ENCODE peak calls at places on chromosome 4, in seven cellular contexts. K is stomach, H is sigmoid colon, X is spleen, R is A549, A is K562, W is IMR-90. G is an unnamed sample.
A peak's percentile ranks its signal among the peaks of the same experiment; 100 is the strongest.

GRCh38 chr4:92872604-92873003 is 568.8 kb downstream of the GRID2 start:
- DNase-seq in W (no peak), K (no peak), A (no peak), R (no peak), X (no peak), H (no peak), G (no peak)

GRCh38 chr4:81486502-81486901 is 14.8 kb upstream of the RASGEF1B start:
- DNase-seq in H (no peak), A (no peak), W (no peak), K (no peak), R (no peak), X (no peak), G (no peak)

GRCh38 chr4:23894021-23894420 is 4.2 kb upstream of the PPARGC1A start:
- DNase-seq in W (no peak), R (no peak), K (no peak), X (no peak), A (no peak), H (no peak), G (no peak)

GRCh38 chr4:77817304-77818076 is 1.7 kb downstream of the CNOT6L start:
- DNase-seq in R (no peak), H (no peak), W (no peak), X (no peak), K (no peak), A (no peak), G (no peak)

GRCh38 chr4:11042760-11043159 is 358.2 kb upstream of the CLNK start:
- DNase-seq in H (no peak), R (no peak), K (no peak), X (no peak), W (no peak), A (no peak), G (no peak)

GRCh38 chr4:98485816-98486355 is 172.5 kb downstream of the TSPAN5 start:
- DNase-seq in W (no peak), H (no peak), R (no peak), X (no peak), A (no peak), K (no peak), G (no peak)

GRCh38 chr4:41991916-41992767 is 1.8 kb downstream of the SLC30A9 start:
- DNase-seq in A (no peak), R (no peak), X (no peak), K (no peak), H (no peak), W (peak; percentile 23), G (no peak)

GRCh38 chr4:39568805-39569204 is 41.6 kb upstream of the UGDH start:
- DNase-seq in X (no peak), K (no peak), A (no peak), R (no peak), H (no peak), W (no peak), G (no peak)

GRCh38 chr4:41079871-41080565 is 134.3 kb downstream of the APBB2 start:
- DNase-seq in H (no peak), K (no peak), X (no peak), W (no peak), R (no peak), A (no peak), G (no peak)

GRCh38 chr4:76624271-76624681 is 189.2 kb downstream of the SHROOM3 start:
- DNase-seq in W (peak; percentile 94), X (no peak), R (peak; percentile 35), H (peak; percentile 66), K (no peak), A (no peak), G (peak; percentile 59)

GRCh38 chr4:108360857-108361820 is 192.4 kb upstream of the LEF1 start:
- DNase-seq in H (no peak), A (peak; percentile 25), R (no peak), K (no peak), X (no peak), W (peak; percentile 60), G (no peak)

GRCh38 chr4:145933134-145933533 is 5.5 kb downstream of the ZNF827 start:
- DNase-seq in K (no peak), A (no peak), R (no peak), W (peak; percentile 45), X (no peak), H (no peak), G (no peak)

GRCh38 chr4:185721949-185722316 is 90.1 kb downstream of the SORBS2 start:
- DNase-seq in H (no peak), A (no peak), R (no peak), X (no peak), K (no peak), W (no peak), G (no peak)

GRCh38 chr4:32569844-32570243 is 1849.7 kb downstream of the PCDH7 start:
- DNase-seq in A (no peak), R (no peak), H (no peak), K (no peak), X (no peak), W (no peak), G (no peak)

GRCh38 chr4:125728568-125728967 is 413.8 kb downstream of the FAT4 start:
- DNase-seq in A (no peak), X (no peak), R (peak; percentile 88), K (no peak), H (no peak), W (peak; percentile 98), G (no peak)

GRCh38 chr4:40594261-40595178 is 35.1 kb downstream of the RBM47 start:
- DNase-seq in X (no peak), R (peak; percentile 66), A (no peak), K (no peak), W (peak; percentile 79), H (no peak), G (no peak)

GRCh38 chr4:141350122-141350904 is 129.6 kb downstream of the ZNF330 start:
- DNase-seq in H (peak; percentile 65), R (peak; percentile 92), A (no peak), W (peak; percentile 88), K (peak; percentile 45), X (no peak), G (peak; percentile 37)

GRCh38 chr4:108291137-108291536 is 122.4 kb upstream of the LEF1 start:
- DNase-seq in X (no peak), R (no peak), H (no peak), W (no peak), K (no peak), A (no peak), G (no peak)

GRCh38 chr4:15778191-15778741 is at the start of gene CD38:
- DNase-seq in X (peak; percentile 87), H (peak; percentile 69), R (peak; percentile 29), A (no peak), K (no peak), W (no peak), G (no peak)

GRCh38 chr4:16626945-16627344 is 271.5 kb downstream of the LDB2 start:
- DNase-seq in R (no peak), W (peak; percentile 98), A (no peak), K (no peak), X (no peak), H (no peak), G (peak; percentile 85)

GRCh38 chr4:19739101-19739651 is 512.5 kb upstream of the SLIT2 start:
- DNase-seq in X (no peak), K (no peak), R (peak; percentile 43), W (peak; percentile 95), A (no peak), H (no peak), G (no peak)

DNA sequence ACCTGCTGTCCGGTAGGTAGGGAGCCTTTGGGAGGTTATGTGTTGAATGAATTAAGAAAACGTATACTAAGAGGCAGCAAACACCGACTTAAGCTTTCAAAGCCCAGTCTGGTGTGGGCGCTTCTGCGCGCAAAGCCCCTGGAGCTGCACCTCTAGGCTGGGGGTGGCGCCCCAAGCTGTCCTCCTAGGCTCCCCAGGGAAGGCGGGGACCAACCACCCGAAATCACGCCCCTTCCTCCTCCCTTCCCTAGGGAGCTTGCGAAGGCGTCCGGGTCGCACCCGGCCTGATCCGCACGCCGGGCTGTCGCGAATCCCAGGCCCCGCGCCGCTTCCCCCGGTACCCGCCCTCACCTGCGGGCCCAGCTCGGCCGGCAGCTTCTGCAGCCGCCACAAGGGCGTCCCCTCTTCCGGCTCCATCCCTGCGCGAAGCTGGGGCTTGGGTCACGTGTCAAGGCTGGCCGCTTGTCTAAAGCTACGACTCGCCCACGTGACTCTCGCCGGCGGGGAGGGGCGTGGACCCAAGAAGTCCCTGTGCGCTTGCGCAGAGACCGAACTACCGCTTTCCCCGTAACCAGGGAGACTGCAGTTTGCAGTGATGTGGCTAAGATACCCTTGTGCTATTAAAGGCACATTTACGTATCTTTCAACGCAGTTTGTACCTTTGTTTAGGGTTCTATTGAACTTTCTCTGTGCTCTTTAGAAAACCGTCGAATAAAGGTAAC is at the start of gene COMMD8:
- DNase-seq in H (peak; percentile 98), R (peak; percentile 92), A (peak; percentile 94), X (peak; percentile 100), K (peak; percentile 97), W (peak; percentile 95), G (peak; percentile 97)
- TF ChIP-seq POLR2A in H (no peak), R (peak; percentile 71), A (peak; percentile 78), X (no peak), K (no peak), W (peak; percentile 39), G (peak; percentile 69)

GRCh38 chr4:2800691-2801596 is 8.1 kb downstream of the SH3BP2 start:
- DNase-seq in W (peak; percentile 37), K (peak; percentile 62), X (peak; percentile 95), R (no peak), H (peak; percentile 91), A (peak; percentile 55), G (peak; percentile 51)
- H3K4me1 ChIP-seq in W (peaks cover 41% of the 10 kb centered on the region), K (peaks cover 92% of the 10 kb centered on the region), X (peaks cover 98% of the 10 kb centered on the region), R (peaks cover 48% of the 10 kb centered on the region), H (peaks cover 58% of the 10 kb centered on the region), A (peaks cover 16% of the 10 kb centered on the region), G (peaks cover 8% of the 10 kb centered on the region)

GRCh38 chr4:153465922-153466636 is at the start of gene TMEM131L:
- DNase-seq in A (peak; percentile 92), R (peak; percentile 60), W (peak; percentile 52), X (peak; percentile 95), H (peak; percentile 83), K (peak; percentile 72), G (peak; percentile 61)
- TF ChIP-seq POLR2A in A (peak; percentile 78), R (peak; percentile 64), W (peak; percentile 33), X (no peak), H (no peak), K (no peak), G (peak; percentile 53)

DNA sequence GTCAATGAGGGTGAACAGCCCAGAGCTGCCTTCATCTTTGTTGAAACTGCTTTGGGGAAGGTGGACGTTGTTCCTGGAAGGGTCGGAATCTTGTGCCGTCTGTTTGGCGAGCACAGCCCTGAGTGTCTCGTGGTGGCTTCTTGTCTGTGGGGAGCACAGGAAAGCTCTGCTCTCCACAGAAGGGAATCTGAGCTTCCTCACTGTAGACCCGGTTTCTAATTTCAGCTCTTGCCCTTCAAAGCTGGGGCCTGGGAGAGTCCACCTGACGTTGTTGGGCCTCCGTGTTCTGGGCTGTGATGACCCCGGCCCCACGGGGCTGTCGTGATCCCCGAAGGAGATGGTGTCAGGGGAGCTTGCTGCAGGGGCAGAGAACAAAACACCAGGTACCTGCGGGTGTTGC is 47.5 kb downstream of the SORCS2 start:
- DNase-seq in W (no peak), R (no peak), H (no peak), A (no peak), X (no peak), K (no peak), G (no peak)
- H3K4me1 ChIP-seq in W (no peaks in the 10 kb centered on the region), R (no peaks in the 10 kb centered on the region), H (peaks cover 31% of the 10 kb centered on the region), A (no peaks in the 10 kb centered on the region), X (no peaks in the 10 kb centered on the region), K (peaks cover 23% of the 10 kb centered on the region), G (no peaks in the 10 kb centered on the region)

GRCh38 chr4:4289930-4290850 is at the start of the genes LYAR and ZBTB49:
- DNase-seq in X (peak; percentile 98), H (peak; percentile 96), R (peak; percentile 84), A (peak; percentile 95), W (peak; percentile 84), K (peak; percentile 96), G (peak; percentile 90)
- TF ChIP-seq POLR2A in X (peak; percentile 47), H (peak; percentile 67), R (peak; percentile 86), A (peak; percentile 92), W (no peak), K (no peak), G (peak; percentile 23)

G was measured in uterus.